ENCODE peak calls at places on chromosome 11, in nine cellular contexts. One of them, this sample, is unnamed.

GRCh38 chr11:33684003-33684715 is 16.5 kb downstream of the C11orf91 start:
- DNase-seq in IMR-90: no peak
- DNase-seq in A549: no peak
- DNase-seq in transverse colon: no peak
- DNase-seq in endothelial cell: no peak
- DNase-seq in left lung: no peak
- DNase-seq in heart right ventricle: no peak
- DNase-seq in suprapubic skin: no peak
- DNase-seq in RWPE1: no peak
- DNase-seq in this sample: no peak

GRCh38 chr11:109865558-109866186 is 227.5 kb upstream of the ZC3H12C start:
- DNase-seq in transverse colon: no peak
- DNase-seq in suprapubic skin: no peak
- DNase-seq in heart right ventricle: peak
- DNase-seq in A549: peak
- DNase-seq in IMR-90: no peak
- DNase-seq in RWPE1: no peak
- DNase-seq in left lung: no peak
- DNase-seq in endothelial cell: no peak
- DNase-seq in this sample: no peak

GRCh38 chr11:28657378-28658030 is 549.3 kb downstream of the METTL15 start:
- DNase-seq in A549: no peak
- DNase-seq in suprapubic skin: no peak
- DNase-seq in left lung: no peak
- DNase-seq in RWPE1: peak
- DNase-seq in endothelial cell: no peak
- DNase-seq in transverse colon: no peak
- DNase-seq in heart right ventricle: no peak
- DNase-seq in IMR-90: peak
- DNase-seq in this sample: no peak

GRCh38 chr11:61706452-61707400 is 26.5 kb downstream of the DAGLA start:
- DNase-seq in transverse colon: peak
- DNase-seq in suprapubic skin: no peak
- DNase-seq in heart right ventricle: no peak
- DNase-seq in IMR-90: no peak
- DNase-seq in left lung: no peak
- DNase-seq in endothelial cell: no peak
- DNase-seq in RWPE1: no peak
- DNase-seq in A549: no peak
- DNase-seq in this sample: no peak

GRCh38 chr11:12818333-12819015 is 144.3 kb downstream of the TEAD1 start:
- DNase-seq in A549: no peak
- DNase-seq in IMR-90: peak
- DNase-seq in endothelial cell: no peak
- DNase-seq in left lung: no peak
- DNase-seq in RWPE1: peak
- DNase-seq in suprapubic skin: no peak
- DNase-seq in transverse colon: no peak
- DNase-seq in heart right ventricle: peak
- DNase-seq in this sample: no peak

GRCh38 chr11:75583710-75584658 is 21.9 kb downstream of the SERPINH1 start:
- DNase-seq in heart right ventricle: peak
- DNase-seq in left lung: peak
- DNase-seq in transverse colon: peak
- DNase-seq in suprapubic skin: peak
- DNase-seq in endothelial cell: peak
- DNase-seq in IMR-90: peak
- DNase-seq in A549: no peak
- DNase-seq in RWPE1: no peak
- DNase-seq in this sample: peak

GRCh38 chr11:27040302-27041115 is at the start of gene BBOX1:
- DNase-seq in transverse colon: no peak
- DNase-seq in A549: no peak
- DNase-seq in heart right ventricle: no peak
- DNase-seq in RWPE1: peak
- DNase-seq in endothelial cell: no peak
- DNase-seq in IMR-90: no peak
- DNase-seq in suprapubic skin: no peak
- DNase-seq in left lung: no peak
- DNase-seq in this sample: no peak

GRCh38 chr11:117560786-117561530 is 233.3 kb downstream of the CEP164 start:
- DNase-seq in IMR-90: no peak
- DNase-seq in heart right ventricle: no peak
- DNase-seq in RWPE1: no peak
- DNase-seq in endothelial cell: no peak
- DNase-seq in A549: no peak
- DNase-seq in left lung: no peak
- DNase-seq in suprapubic skin: no peak
- DNase-seq in transverse colon: no peak
- DNase-seq in this sample: no peak

GRCh38 chr11:121929581-121929980 is 186.4 kb downstream of the BLID start:
- DNase-seq in left lung: no peak
- DNase-seq in IMR-90: peak
- DNase-seq in A549: no peak
- DNase-seq in RWPE1: no peak
- DNase-seq in heart right ventricle: peak
- DNase-seq in suprapubic skin: no peak
- DNase-seq in endothelial cell: no peak
- DNase-seq in transverse colon: no peak
- DNase-seq in this sample: no peak

GRCh38 chr11:94142308-94143277 is 14.0 kb downstream of the PANX1 start:
- DNase-seq in RWPE1: no peak
- DNase-seq in transverse colon: no peak
- DNase-seq in IMR-90: no peak
- DNase-seq in suprapubic skin: no peak
- DNase-seq in endothelial cell: no peak
- DNase-seq in A549: no peak
- DNase-seq in heart right ventricle: no peak
- DNase-seq in left lung: no peak
- DNase-seq in this sample: no peak

GRCh38 chr11:107840120-107840479 is 18.5 kb downstream of the SLC35F2 start:
- DNase-seq in IMR-90: no peak
- DNase-seq in heart right ventricle: no peak
- DNase-seq in A549: peak
- DNase-seq in endothelial cell: no peak
- DNase-seq in transverse colon: peak
- DNase-seq in suprapubic skin: peak
- DNase-seq in RWPE1: no peak
- DNase-seq in left lung: no peak
- DNase-seq in this sample: no peak

GRCh38 chr11:32817181-32817842 is 12.4 kb upstream of the PRRG4 start:
- DNase-seq in IMR-90: no peak
- DNase-seq in RWPE1: no peak
- DNase-seq in heart right ventricle: no peak
- DNase-seq in left lung: no peak
- DNase-seq in transverse colon: no peak
- DNase-seq in A549: no peak
- DNase-seq in endothelial cell: no peak
- DNase-seq in suprapubic skin: no peak
- DNase-seq in this sample: no peak

GRCh38 chr11:46202149-46202548 is 75.3 kb upstream of the CREB3L1 start:
- DNase-seq in left lung: no peak
- DNase-seq in suprapubic skin: no peak
- DNase-seq in transverse colon: no peak
- DNase-seq in IMR-90: no peak
- DNase-seq in endothelial cell: no peak
- DNase-seq in A549: no peak
- DNase-seq in RWPE1: no peak
- DNase-seq in heart right ventricle: no peak
- DNase-seq in this sample: no peak

GRCh38 chr11:127000291-127000968 is at the start of gene KIRREL3:
- DNase-seq in A549: peak
- DNase-seq in left lung: no peak
- DNase-seq in IMR-90: peak
- DNase-seq in RWPE1: no peak
- DNase-seq in transverse colon: no peak
- DNase-seq in endothelial cell: peak
- DNase-seq in heart right ventricle: no peak
- DNase-seq in suprapubic skin: no peak
- DNase-seq in this sample: no peak

GRCh38 chr11:91163619-91164451 is 941.0 kb upstream of the CHORDC1 start:
- DNase-seq in transverse colon: no peak
- DNase-seq in suprapubic skin: no peak
- DNase-seq in left lung: no peak
- DNase-seq in heart right ventricle: no peak
- DNase-seq in IMR-90: peak
- DNase-seq in endothelial cell: no peak
- DNase-seq in A549: peak
- DNase-seq in RWPE1: peak
- DNase-seq in this sample: no peak

GRCh38 chr11:112186304-112186703 is 11.0 kb downstream of the BCO2 start:
- DNase-seq in suprapubic skin: no peak
- DNase-seq in left lung: no peak
- DNase-seq in heart right ventricle: no peak
- DNase-seq in IMR-90: no peak
- DNase-seq in endothelial cell: no peak
- DNase-seq in transverse colon: no peak
- DNase-seq in A549: no peak
- DNase-seq in RWPE1: no peak
- DNase-seq in this sample: no peak
- TF ChIP-seq CTCF in suprapubic skin: no peak
- TF ChIP-seq CTCF in left lung: no peak
- TF ChIP-seq CTCF in heart right ventricle: no peak
- TF ChIP-seq CTCF in IMR-90: no peak
- TF ChIP-seq CTCF in endothelial cell: no peak
- TF ChIP-seq CTCF in transverse colon: no peak
- TF ChIP-seq CTCF in A549: no peak
- TF ChIP-seq CTCF in RWPE1: no peak
- TF ChIP-seq CTCF in this sample: no peak

DNA sequence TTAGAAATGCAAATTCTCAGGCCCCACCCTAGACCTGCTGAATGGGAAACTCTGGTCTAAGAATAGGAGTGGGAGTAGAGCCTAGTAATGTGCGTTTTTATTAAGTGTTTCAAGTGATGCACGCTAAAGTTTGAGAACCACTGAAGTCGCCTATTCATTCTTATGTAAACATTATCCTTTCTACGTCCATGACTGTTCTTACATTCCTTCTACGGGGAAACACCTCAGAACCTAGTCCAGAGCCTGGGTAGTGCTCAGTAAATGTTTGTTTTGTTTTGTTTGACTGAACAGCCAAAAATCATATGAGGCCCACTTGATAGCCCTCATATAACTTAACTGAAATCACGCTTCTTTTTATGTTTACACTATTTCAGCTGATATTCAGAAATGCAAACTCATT is 29.8 kb downstream of the VSIG10L2 start:
- DNase-seq in A549: no peak
- DNase-seq in transverse colon: no peak
- DNase-seq in heart right ventricle: no peak
- DNase-seq in suprapubic skin: no peak
- DNase-seq in left lung: no peak
- DNase-seq in IMR-90: no peak
- DNase-seq in RWPE1: no peak
- DNase-seq in endothelial cell: no peak
- DNase-seq in this sample: no peak
- TF ChIP-seq CTCF in A549: no peak
- TF ChIP-seq CTCF in transverse colon: no peak
- TF ChIP-seq CTCF in heart right ventricle: no peak
- TF ChIP-seq CTCF in suprapubic skin: no peak
- TF ChIP-seq CTCF in left lung: no peak
- TF ChIP-seq CTCF in IMR-90: no peak
- TF ChIP-seq CTCF in RWPE1: no peak
- TF ChIP-seq CTCF in endothelial cell: no peak
- TF ChIP-seq CTCF in this sample: no peak

GRCh38 chr11:721347-721912 is 15.4 kb downstream of the EPS8L2 start:
- DNase-seq in endothelial cell: no peak
- DNase-seq in A549: no peak
- DNase-seq in transverse colon: no peak
- DNase-seq in heart right ventricle: no peak
- DNase-seq in left lung: no peak
- DNase-seq in IMR-90: no peak
- DNase-seq in suprapubic skin: no peak
- DNase-seq in RWPE1: no peak
- DNase-seq in this sample: no peak

GRCh38 chr11:724733-725386 is 18.8 kb downstream of the EPS8L2 start:
- DNase-seq in heart right ventricle: no peak
- DNase-seq in IMR-90: no peak
- DNase-seq in transverse colon: no peak
- DNase-seq in suprapubic skin: no peak
- DNase-seq in endothelial cell: no peak
- DNase-seq in left lung: no peak
- DNase-seq in RWPE1: no peak
- DNase-seq in A549: no peak
- DNase-seq in this sample: no peak

GRCh38 chr11:724063-724732 is 18.2 kb downstream of the EPS8L2 start:
- DNase-seq in left lung: no peak
- DNase-seq in RWPE1: no peak
- DNase-seq in A549: no peak
- DNase-seq in suprapubic skin: peak
- DNase-seq in endothelial cell: no peak
- DNase-seq in heart right ventricle: no peak
- DNase-seq in IMR-90: no peak
- DNase-seq in transverse colon: no peak
- DNase-seq in this sample: peak

GRCh38 chr11:721913-722811 is 16.1 kb downstream of the EPS8L2 start:
- DNase-seq in IMR-90: no peak
- DNase-seq in RWPE1: no peak
- DNase-seq in suprapubic skin: peak
- DNase-seq in endothelial cell: no peak
- DNase-seq in left lung: no peak
- DNase-seq in heart right ventricle: no peak
- DNase-seq in A549: no peak
- DNase-seq in transverse colon: peak
- DNase-seq in this sample: peak

DNA sequence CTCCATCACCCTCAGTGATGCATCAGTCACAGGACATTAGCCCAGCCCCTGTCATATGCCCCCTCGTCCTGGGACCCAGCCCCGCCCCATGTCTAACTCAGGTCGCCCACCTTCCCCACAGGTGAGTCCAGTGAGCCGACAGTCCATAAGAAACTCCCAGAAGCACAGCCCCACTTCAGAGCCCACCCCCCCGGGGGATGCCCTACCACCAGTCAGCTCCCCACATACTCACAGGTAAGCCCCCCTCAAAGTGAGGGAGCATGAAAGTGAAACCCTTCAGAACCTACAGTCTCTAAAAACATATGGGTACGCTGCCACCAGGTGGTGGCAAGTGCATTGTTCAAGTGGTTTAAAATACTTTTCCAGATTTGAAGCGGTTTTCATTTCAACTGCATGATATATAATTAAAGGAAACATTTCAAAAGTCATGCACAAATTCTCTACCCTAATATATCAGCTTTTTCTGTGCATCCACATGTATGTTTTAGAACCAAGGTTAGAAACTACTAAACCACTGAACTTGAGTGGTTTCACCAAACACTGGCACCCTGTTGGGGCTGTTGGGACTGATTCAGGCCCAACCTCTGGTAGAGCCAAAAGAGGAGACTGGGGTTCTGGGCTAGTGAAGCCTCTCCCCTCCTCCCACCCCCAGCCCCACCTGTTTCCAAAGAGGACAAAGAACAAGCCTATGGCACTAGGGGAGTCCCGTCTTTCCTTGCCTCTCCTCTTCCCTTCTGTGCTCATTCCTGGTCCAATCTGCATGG is 17.3 kb downstream of the EPS8L2 start:
- DNase-seq in A549: peak
- DNase-seq in RWPE1: no peak
- DNase-seq in IMR-90: peak
- DNase-seq in heart right ventricle: no peak
- DNase-seq in transverse colon: peak
- DNase-seq in left lung: no peak
- DNase-seq in suprapubic skin: no peak
- DNase-seq in endothelial cell: no peak
- DNase-seq in this sample: peak
- TF ChIP-seq CTCF in A549: peak
- TF ChIP-seq CTCF in RWPE1: peak
- TF ChIP-seq CTCF in IMR-90: peak
- TF ChIP-seq CTCF in heart right ventricle: peak
- TF ChIP-seq CTCF in transverse colon: peak
- TF ChIP-seq CTCF in left lung: peak
- TF ChIP-seq CTCF in suprapubic skin: peak
- TF ChIP-seq CTCF in endothelial cell: peak
- TF ChIP-seq CTCF in this sample: peak

GRCh38 chr11:17786824-17787525 is 52.4 kb downstream of the KCNC1 start:
- DNase-seq in transverse colon: no peak
- DNase-seq in heart right ventricle: no peak
- DNase-seq in A549: no peak
- DNase-seq in suprapubic skin: no peak
- DNase-seq in RWPE1: peak
- DNase-seq in IMR-90: peak
- DNase-seq in endothelial cell: no peak
- DNase-seq in left lung: no peak
- DNase-seq in this sample: no peak
- TF ChIP-seq CTCF in transverse colon: no peak
- TF ChIP-seq CTCF in heart right ventricle: no peak
- TF ChIP-seq CTCF in A549: no peak
- TF ChIP-seq CTCF in suprapubic skin: no peak
- TF ChIP-seq CTCF in RWPE1: no peak
- TF ChIP-seq CTCF in IMR-90: peak
- TF ChIP-seq CTCF in endothelial cell: no peak
- TF ChIP-seq CTCF in left lung: no peak
- TF ChIP-seq CTCF in this sample: no peak